ENCODE peak calls at places on chromosome 3, in eight cellular contexts. E, F, U, V, M, H, C and Q are unnamed samples.
A peak's percentile ranks its signal among the peaks of the same experiment; 100 is the strongest.

GRCh38 chr3:15823092-15823491 is 25.3 kb upstream of the ANKRD28 start:
- DNase-seq in V (no peak), C (no peak), U (no peak), M (peak; percentile 54), H (no peak), E (no peak), F (no peak), Q (no peak)

GRCh38 chr3:14142567-14143270 is 17.9 kb downstream of the TMEM43 start:
- DNase-seq in H (no peak), F (peak; percentile 60), M (no peak), V (no peak), E (no peak), C (no peak), U (no peak), Q (no peak)

GRCh38 chr3:119292666-119293065 is 1.5 kb upstream of the ARHGAP31 start:
- DNase-seq in H (no peak), E (no peak), F (peak; percentile 57), C (no peak), M (no peak), U (no peak), V (no peak), Q (no peak)

GRCh38 chr3:3683261-3683660 is 116.0 kb upstream of the LRRN1 start:
- DNase-seq in U (no peak), M (no peak), E (no peak), F (no peak), C (no peak), H (no peak), V (no peak), Q (no peak)

GRCh38 chr3:77524467-77524866 is 484.6 kb downstream of the ROBO2 start:
- DNase-seq in M (peak; percentile 28), U (no peak), H (no peak), C (no peak), V (no peak), E (no peak), F (no peak), Q (no peak)

GRCh38 chr3:31433679-31433992 is 99.1 kb upstream of the STT3B start:
- DNase-seq in M (no peak), F (no peak), V (no peak), H (no peak), E (no peak), U (no peak), C (no peak), Q (no peak)

GRCh38 chr3:100875239-100875638 is 118.0 kb downstream of the ABI3BP start:
- DNase-seq in M (no peak), U (no peak), V (peak; percentile 70), F (no peak), H (peak; percentile 21), C (no peak), E (peak; percentile 48), Q (no peak)

GRCh38 chr3:181333394-181333793 is 343.9 kb upstream of the DNAJC19 start:
- DNase-seq in E (no peak), C (no peak), F (no peak), M (no peak), V (no peak), H (no peak), U (no peak), Q (no peak)

GRCh38 chr3:32575451-32575850 is 4.8 kb upstream of the DYNC1LI1 start:
- DNase-seq in F (no peak), M (no peak), H (no peak), U (no peak), C (no peak), V (no peak), E (no peak), Q (no peak)

GRCh38 chr3:100106531-100107155 is 7.7 kb downstream of the FILIP1L start:
- DNase-seq in U (no peak), F (no peak), C (no peak), M (no peak), H (no peak), E (no peak), V (peak; percentile 55), Q (no peak)

GRCh38 chr3:61299343-61299742 is 48.1 kb upstream of the FHIT start:
- DNase-seq in H (no peak), C (no peak), V (no peak), F (no peak), M (no peak), U (no peak), E (no peak), Q (no peak)

GRCh38 chr3:196736670-196737374 is 2.8 kb upstream of the PAK2 start:
- DNase-seq in M (no peak), C (no peak), E (no peak), U (no peak), H (no peak), V (peak; percentile 78), F (no peak), Q (no peak)

GRCh38 chr3:64207289-64208086 is 17.8 kb downstream of the PRICKLE2 start:
- DNase-seq in H (no peak), E (no peak), U (no peak), F (no peak), V (peak; percentile 94), C (no peak), M (no peak), Q (no peak)

GRCh38 chr3:133593243-133593642 is 19.8 kb downstream of the CDV3 start:
- DNase-seq in E (no peak), C (no peak), V (no peak), H (no peak), M (no peak), U (no peak), F (no peak), Q (no peak)

GRCh38 chr3:69890094-69890493 is 109.4 kb upstream of the SAMMSON start:
- DNase-seq in F (no peak), V (no peak), H (no peak), C (no peak), U (no peak), M (no peak), E (no peak), Q (no peak)

GRCh38 chr3:170059447-170059846 is 21.7 kb downstream of the GPR160 start:
- DNase-seq in M (no peak), C (no peak), H (no peak), U (no peak), V (no peak), E (no peak), F (no peak), Q (no peak)

GRCh38 chr3:170062068-170062467 is 24.3 kb downstream of the GPR160 start:
- DNase-seq in H (no peak), U (no peak), V (no peak), C (no peak), F (no peak), E (no peak), M (no peak), Q (no peak)

GRCh38 chr3:170064108-170064507 is 26.3 kb downstream of the GPR160 start:
- DNase-seq in U (no peak), E (no peak), V (no peak), F (no peak), H (no peak), C (no peak), M (no peak), Q (no peak)

GRCh38 chr3:170063691-170064090 is 25.9 kb downstream of the GPR160 start:
- DNase-seq in H (no peak), M (no peak), U (no peak), E (no peak), C (no peak), V (no peak), F (no peak), Q (no peak)

GRCh38 chr3:170062769-170063168 is 25.0 kb downstream of the GPR160 start:
- DNase-seq in H (no peak), F (no peak), U (no peak), M (no peak), V (no peak), E (no peak), C (no peak), Q (no peak)
- H3K4me3 ChIP-seq in H (no peak overlapping the region), F (no peak overlapping the region), U (no peak overlapping the region), M (no peak overlapping the region), V (no peak overlapping the region), E (no peak overlapping the region), C (no peak overlapping the region), Q (no peak overlapping the region)

GRCh38 chr3:148233403-148233802 is 464.3 kb upstream of the AGTR1 start:
- DNase-seq in H (no peak), E (no peak), F (no peak), U (no peak), C (no peak), M (no peak), V (peak; percentile 58), Q (no peak)

GRCh38 chr3:148235566-148235965 is 462.1 kb upstream of the AGTR1 start:
- DNase-seq in C (no peak), F (no peak), V (no peak), U (no peak), E (no peak), M (no peak), H (no peak), Q (no peak)

GRCh38 chr3:148240351-148240750 is 457.4 kb upstream of the AGTR1 start:
- DNase-seq in H (no peak), E (no peak), V (no peak), C (no peak), F (no peak), M (no peak), U (no peak), Q (no peak)

GRCh38 chr3:148243609-148244008 is 454.1 kb upstream of the AGTR1 start:
- DNase-seq in E (no peak), C (no peak), U (no peak), M (no peak), V (no peak), F (no peak), H (no peak), Q (no peak)

DNA sequence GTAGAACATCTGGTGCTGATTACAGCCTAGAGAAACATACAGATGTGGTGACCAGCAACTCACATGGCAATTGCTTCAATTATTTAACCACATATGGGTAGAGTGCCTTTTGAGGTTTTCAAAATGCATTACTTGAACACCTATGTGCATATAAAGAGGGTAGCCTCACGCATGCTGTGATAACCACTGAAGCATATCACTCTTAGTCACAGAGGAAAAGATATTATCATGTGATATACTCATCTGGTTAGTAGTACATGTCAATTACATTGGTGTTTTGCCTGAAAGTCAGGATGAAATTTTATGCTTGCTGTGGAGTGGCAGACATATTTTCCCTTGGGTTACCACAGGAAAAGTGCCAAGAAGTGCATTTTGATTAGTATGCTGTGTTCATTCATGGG is 459.3 kb upstream of the AGTR1 start:
- DNase-seq in H (no peak), C (no peak), E (no peak), F (no peak), M (no peak), V (no peak), U (no peak), Q (no peak)
- H3K27ac ChIP-seq in H (no peak overlapping the region), C (no peak overlapping the region), E (no peak overlapping the region), F (no peak overlapping the region), M (no peak overlapping the region), V (no peak overlapping the region), U (no peak overlapping the region), Q (no peak overlapping the region)

GRCh38 chr3:175397407-175397806 is 538.3 kb downstream of the NAALADL2 start:
- DNase-seq in E (no peak), V (no peak), F (no peak), H (no peak), U (no peak), C (no peak), M (no peak), Q (no peak)
- H3K4me3 ChIP-seq in E (no peak overlapping the region), V (no peak overlapping the region), F (no peak overlapping the region), H (no peak overlapping the region), U (no peak overlapping the region), C (no peak overlapping the region), M (no peak overlapping the region), Q (no peak overlapping the region)

DNA sequence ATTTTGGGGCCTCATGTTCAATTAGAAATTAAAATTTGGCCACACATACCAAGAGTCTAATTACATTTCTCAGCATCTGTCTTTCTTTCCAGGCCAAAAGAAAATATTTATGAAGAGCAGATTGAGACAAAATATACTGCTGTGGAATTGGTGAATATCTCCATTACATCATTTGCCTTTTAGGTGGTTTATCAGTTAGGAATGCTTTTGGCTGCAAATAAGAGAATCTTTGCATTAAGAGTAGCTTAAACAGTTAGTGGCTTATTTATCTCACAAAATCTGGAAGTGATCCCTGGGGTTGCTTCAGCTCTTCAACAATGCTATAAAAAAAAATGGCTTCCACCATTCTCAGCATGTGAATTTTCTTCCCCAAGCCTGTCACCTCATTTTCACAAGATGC is 308.7 kb downstream of the MAGI1 start:
- DNase-seq in H (no peak), U (no peak), E (no peak), M (no peak), F (no peak), C (no peak), V (peak; percentile 24), Q (no peak)
- H3K27ac ChIP-seq in H (no peak overlapping the region), U (no peak overlapping the region), E (no peak overlapping the region), M (no peak overlapping the region), F (no peak overlapping the region), C (no peak overlapping the region), V (no peak overlapping the region), Q (no peak overlapping the region)